ENCODE peak calls at places on chromosome 3, in seven cellular contexts. F is colonic mucosa, M is foreskin keratinocyte, R is IMR-90, G is heart left ventricle, D is transverse colon, L is nephron progenitor cell. I is an unnamed sample.

GRCh38 chr3:151539599-151539998 is 78.7 kb upstream of the IGSF10 start:
- DNase-seq in F (no peak), M (no peak), G (no peak), L (no peak), D (no peak), R (no peak), I (no peak)

GRCh38 chr3:14125193-14126016 is 553 bp downstream of the TMEM43 start:
- DNase-seq in M (peak), L (peak), G (peak), D (peak), R (peak), F (peak), I (peak)

GRCh38 chr3:72601049-72601448 is 247.2 kb downstream of the SHQ1 start:
- DNase-seq in F (no peak), M (no peak), R (no peak), G (no peak), D (no peak), L (no peak), I (no peak)

GRCh38 chr3:170692720-170693119 is 106.8 kb upstream of the SLC7A14 start:
- DNase-seq in L (no peak), M (peak), G (no peak), F (no peak), R (peak), D (no peak), I (no peak)

GRCh38 chr3:56536735-56537134 is 20.2 kb upstream of the CCDC66 start:
- DNase-seq in M (no peak), F (no peak), L (no peak), G (no peak), D (no peak), R (no peak), I (no peak)

GRCh38 chr3:140468407-140468806 is 209.5 kb upstream of the TRIM42 start:
- DNase-seq in R (no peak), L (no peak), G (no peak), F (no peak), D (no peak), M (no peak), I (no peak)

GRCh38 chr3:197417896-197418618 is 119.6 kb upstream of the DLG1 start:
- DNase-seq in D (no peak), M (no peak), F (no peak), R (no peak), L (no peak), G (no peak), I (no peak)

GRCh38 chr3:42541079-42541478 is 38.6 kb downstream of the VIPR1 start:
- DNase-seq in M (no peak), F (no peak), L (no peak), R (no peak), D (no peak), G (no peak), I (no peak)

GRCh38 chr3:901953-902778 is 190.7 kb upstream of the CNTN6 start:
- DNase-seq in M (no peak), G (no peak), F (no peak), R (no peak), D (no peak), L (no peak), I (peak)

GRCh38 chr3:107421170-107421792 is 44.0 kb downstream of the CCDC54 start:
- DNase-seq in G (peak), L (peak), F (no peak), R (peak), M (peak), D (no peak), I (peak)

GRCh38 chr3:12370758-12371157 is 81.9 kb downstream of the PPARG start:
- DNase-seq in F (peak), D (peak), R (peak), G (peak), L (no peak), M (no peak), I (no peak)

GRCh38 chr3:59180006-59180405 is 130.2 kb upstream of the CFAP20DC start:
- DNase-seq in L (no peak), R (no peak), D (no peak), M (peak), F (no peak), G (no peak), I (no peak)

GRCh38 chr3:168121175-168121853 is 25.6 kb upstream of the GOLIM4 start:
- DNase-seq in L (no peak), D (peak), R (peak), M (no peak), F (peak), G (peak), I (no peak)

GRCh38 chr3:114351123-114351821 is 57.4 kb downstream of the TIGIT start:
- DNase-seq in G (no peak), D (no peak), M (no peak), F (no peak), R (no peak), L (no peak), I (no peak)

GRCh38 chr3:114643342-114643741 is 349.5 kb downstream of the TIGIT start:
- DNase-seq in L (no peak), D (no peak), F (no peak), R (no peak), M (no peak), G (no peak), I (no peak)

GRCh38 chr3:20340324-20340928 is 154.4 kb upstream of the SGO1 start:
- DNase-seq in R (peak), F (peak), L (peak), G (peak), M (peak), D (peak), I (peak)

GRCh38 chr3:192514081-192514753 is 213.1 kb downstream of the FGF12 start:
- DNase-seq in R (no peak), M (peak), G (no peak), F (no peak), D (no peak), L (peak), I (no peak)

GRCh38 chr3:133296315-133296917 is 103.4 kb upstream of the BFSP2 start:
- DNase-seq in F (no peak), L (no peak), M (no peak), R (no peak), G (no peak), D (no peak), I (no peak)

DNA sequence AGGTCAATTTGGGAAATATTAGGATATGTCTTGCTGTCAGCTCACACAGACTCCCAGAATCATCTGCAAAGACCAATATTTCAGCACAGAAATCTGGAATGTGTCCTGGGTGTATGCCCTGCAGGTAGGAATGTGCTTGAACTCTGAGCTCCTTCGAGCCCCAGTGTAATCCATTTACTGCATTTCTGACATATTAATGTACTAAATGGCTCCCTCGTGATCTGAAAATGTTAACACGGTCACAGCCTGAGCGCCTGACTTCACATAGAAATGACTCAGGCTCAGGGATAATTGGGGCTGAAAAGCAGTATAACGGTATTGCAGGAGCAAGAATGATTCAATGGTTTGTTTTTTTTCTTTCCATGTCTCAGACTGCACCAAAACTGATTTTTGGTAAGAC is 50.0 kb downstream of the DCLK3 start:
- DNase-seq in M (peak), D (no peak), L (no peak), G (no peak), F (no peak), R (no peak), I (no peak)
- TF ChIP-seq CTCF in M (no peak), D (no peak), L (no peak), G (no peak), F (no peak), R (no peak), I (no peak)

GRCh38 chr3:127366383-127366782 is 78.5 kb upstream of the PRR20G start:
- DNase-seq in D (no peak), R (no peak), G (no peak), F (no peak), L (no peak), M (no peak), I (peak)
- TF ChIP-seq CTCF in D (no peak), R (peak), G (no peak), F (no peak), L (no peak), M (peak), I (no peak)

GRCh38 chr3:189342811-189343210 is 171.0 kb downstream of the TPRG1 start:
- DNase-seq in L (no peak), D (no peak), F (no peak), M (no peak), G (no peak), R (no peak), I (no peak)

GRCh38 chr3:189338366-189338765 is 166.6 kb downstream of the TPRG1 start:
- DNase-seq in R (no peak), L (no peak), G (no peak), M (no peak), F (no peak), D (no peak), I (no peak)

GRCh38 chr3:189337672-189338071 is 165.9 kb downstream of the TPRG1 start:
- DNase-seq in M (peak), D (no peak), R (no peak), L (no peak), F (no peak), G (no peak), I (no peak)

GRCh38 chr3:189339996-189340395 is 168.2 kb downstream of the TPRG1 start:
- DNase-seq in L (no peak), R (no peak), M (no peak), G (no peak), D (no peak), F (no peak), I (no peak)

GRCh38 chr3:189340680-189341460 is 169.1 kb downstream of the TPRG1 start:
- DNase-seq in M (no peak), G (no peak), R (no peak), D (no peak), F (peak), L (peak), I (peak)
- TF ChIP-seq CTCF in M (peak), G (no peak), R (peak), D (no peak), F (peak), L (peak), I (peak)

DNA sequence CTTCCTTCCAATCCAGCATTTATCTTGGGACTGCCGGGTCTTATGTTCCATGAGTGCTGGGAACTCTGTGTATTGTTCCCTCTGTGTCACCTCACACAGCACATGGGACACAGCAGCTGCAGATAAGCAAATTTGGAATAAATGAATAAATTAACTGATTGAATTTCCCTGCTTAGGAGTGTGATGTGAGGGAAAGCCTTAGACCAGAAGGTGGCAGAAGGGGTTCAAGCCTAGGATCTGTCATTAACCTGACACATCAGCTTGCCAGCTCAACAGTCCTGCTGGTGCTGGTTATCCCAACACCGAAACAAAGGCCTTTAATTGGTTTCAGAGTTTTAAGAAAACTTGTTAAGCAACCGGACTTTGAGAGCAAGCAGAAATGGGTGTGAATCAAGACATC is 114.4 kb downstream of the OXSM start:
- DNase-seq in G (peak), R (no peak), L (no peak), M (no peak), F (no peak), D (no peak), I (no peak)
- TF ChIP-seq CTCF in G (peak), R (no peak), L (peak), M (peak), F (no peak), D (no peak), I (no peak)

GRCh38 chr3:103991461-103992115 is 1375.1 kb upstream of the ALCAM start:
- DNase-seq in R (no peak), L (peak), G (no peak), F (no peak), M (peak), D (no peak), I (peak)
- TF ChIP-seq CTCF in R (peak), L (peak), G (no peak), F (no peak), M (peak), D (no peak), I (peak)

DNA sequence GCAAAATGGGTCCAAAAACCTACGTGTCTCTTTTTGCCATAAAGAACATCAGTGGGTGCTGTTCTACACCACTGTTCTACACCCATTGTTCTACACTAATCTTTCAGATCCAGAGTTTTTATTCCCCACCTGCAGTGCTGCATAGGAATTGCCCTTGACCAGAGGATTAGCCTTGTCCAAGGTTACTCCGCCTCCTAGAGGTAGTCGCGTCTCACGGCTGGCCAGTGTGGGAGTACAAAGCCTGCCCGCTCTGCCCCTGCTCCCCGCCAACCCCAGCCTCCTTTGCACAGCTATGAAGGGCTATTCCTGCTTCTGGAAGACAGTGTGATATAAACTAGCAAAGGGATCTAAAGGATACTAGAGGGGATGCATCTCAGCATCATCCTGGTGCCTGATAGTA is 222.1 kb upstream of the LMCD1 start:
- DNase-seq in F (no peak), D (no peak), M (no peak), G (no peak), L (no peak), R (no peak), I (no peak)
- TF ChIP-seq CTCF in F (no peak), D (no peak), M (no peak), G (no peak), L (no peak), R (no peak), I (no peak)

DNA sequence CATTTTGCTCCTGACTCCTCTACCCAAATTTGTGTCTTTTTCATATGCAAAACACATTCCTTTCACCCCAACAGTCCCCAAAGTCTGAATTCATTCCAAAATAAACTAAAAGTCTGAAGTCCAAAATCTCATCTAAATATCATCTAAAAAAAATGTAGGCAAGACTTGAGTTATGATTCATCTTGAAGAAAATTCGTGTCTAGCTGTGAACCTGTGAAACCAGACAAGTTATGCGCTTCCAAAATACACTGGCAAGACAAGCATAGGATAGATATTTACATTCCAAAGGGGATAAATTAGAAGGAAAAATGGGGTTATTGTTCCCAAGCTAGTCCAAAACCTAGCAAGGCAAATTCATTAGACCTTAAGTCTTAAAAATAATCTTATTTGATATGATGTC is 1302.0 kb upstream of the GBE1 start:
- DNase-seq in L (no peak), G (no peak), D (no peak), M (no peak), F (no peak), R (no peak), I (no peak)
- TF ChIP-seq CTCF in L (no peak), G (no peak), D (no peak), M (no peak), F (no peak), R (no peak), I (no peak)